ENCODE peak calls at places on chromosomes 3 and 15, in seven cellular contexts. L is upper lobe of left lung, K is neural progenitor cell, I is cardiac muscle cell, S is hepatocyte, Q is colonic mucosa, P is IMR-90. F is an unnamed sample.

GRCh38 chr3:41522620-41523019 is 323.3 kb downstream of the CTNNB1 start:
- DNase-seq in L (no peak), K (no peak), I (no peak), S (no peak), Q (no peak), P (no peak), F (no peak)

GRCh38 chr3:68306571-68306970 is 625.8 kb downstream of the TAFA4 start:
- DNase-seq in L (no peak), K (peak; percentile 83), I (peak; percentile 90), S (peak; percentile 74), Q (peak; percentile 20), P (no peak), F (no peak)

GRCh38 chr3:7423995-7424394 is 563.1 kb downstream of the GRM7 start:
- DNase-seq in L (no peak), K (peak; percentile 10), I (no peak), S (no peak), Q (no peak), P (no peak), F (no peak)

GRCh38 chr15:51051776-51052175 is 42.9 kb downstream of the TNFAIP8L3 start:
- DNase-seq in L (peak; percentile 30), K (no peak), I (no peak), S (no peak), Q (peak; percentile 27), P (no peak), F (peak; percentile 33)

GRCh38 chr3:180040966-180041365 is 4.2 kb upstream of the PEX5L start:
- DNase-seq in L (no peak), K (no peak), I (no peak), S (no peak), Q (no peak), P (no peak), F (no peak)

GRCh38 chr3:194468086-194468485 is 18.7 kb downstream of the ATP13A3 start:
- DNase-seq in L (no peak), K (no peak), I (no peak), S (no peak), Q (no peak), P (peak; percentile 48), F (no peak)

GRCh38 chr15:58003810-58004209 is 61.7 kb downstream of the ALDH1A2 start:
- DNase-seq in L (no peak), K (no peak), I (no peak), S (no peak), Q (no peak), P (no peak), F (no peak)

GRCh38 chr3:146503459-146504202 is 34.3 kb upstream of the PLSCR2 start:
- DNase-seq in L (peak; percentile 34), K (no peak), I (no peak), S (peak; percentile 47), Q (peak; percentile 65), P (peak; percentile 95), F (no peak)

GRCh38 chr15:33988384-33988783 is 20.1 kb downstream of the CHRM5 start:
- DNase-seq in L (no peak), K (no peak), I (no peak), S (no peak), Q (no peak), P (peak; percentile 51), F (no peak)

GRCh38 chr15:51830279-51830806 is 890 bp downstream of the TMOD3 start:
- DNase-seq in L (no peak), K (no peak), I (peak; percentile 45), S (no peak), Q (no peak), P (peak; percentile 51), F (peak; percentile 28)

GRCh38 chr15:86916671-86917450 is 837.2 kb downstream of the AGBL1 start:
- DNase-seq in L (no peak), K (peak; percentile 11), I (peak; percentile 55), S (no peak), Q (no peak), P (no peak), F (peak; percentile 16)

GRCh38 chr3:119205209-119205608 is 31.8 kb downstream of the UPK1B start:
- DNase-seq in L (no peak), K (no peak), I (no peak), S (no peak), Q (no peak), P (no peak), F (no peak)

GRCh38 chr15:85707519-85708338 is 87.0 kb downstream of the KLHL25 start:
- DNase-seq in L (no peak), K (no peak), I (peak; percentile 76), S (peak; percentile 76), Q (peak; percentile 52), P (peak; percentile 51), F (no peak)

GRCh38 chr3:107627962-107628542 is 105.3 kb downstream of the BBX start:
- DNase-seq in L (no peak), K (no peak), I (no peak), S (no peak), Q (no peak), P (no peak), F (no peak)

GRCh38 chr15:93932164-93932776 is 299.1 kb upstream of the MCTP2 start:
- DNase-seq in L (no peak), K (no peak), I (no peak), S (no peak), Q (no peak), P (no peak), F (no peak)

GRCh38 chr3:5222283-5223005 is 34.9 kb downstream of the EDEM1 start:
- DNase-seq in L (no peak), K (no peak), I (no peak), S (no peak), Q (no peak), P (no peak), F (no peak)

GRCh38 chr3:11719406-11720219 is 75.9 kb upstream of the VGLL4 start:
- DNase-seq in L (peak; percentile 93), K (peak; percentile 93), I (peak; percentile 81), S (peak; percentile 96), Q (peak; percentile 96), P (peak; percentile 28), F (peak; percentile 27)

GRCh38 chr3:128277378-128278049 is 124.2 kb downstream of the EEFSEC start:
- DNase-seq in L (no peak), K (no peak), I (no peak), S (no peak), Q (no peak), P (no peak), F (no peak)

GRCh38 chr3:150324825-150325224 is 83.3 kb upstream of the TSC22D2 start:
- DNase-seq in L (no peak), K (no peak), I (no peak), S (no peak), Q (no peak), P (no peak), F (no peak)

GRCh38 chr3:129553771-129554170 is 10.8 kb downstream of the H1-8 start:
- DNase-seq in L (no peak), K (no peak), I (no peak), S (no peak), Q (no peak), P (no peak), F (no peak)

GRCh38 chr3:139558351-139559170 is 19.0 kb upstream of the RBP1 start:
- DNase-seq in L (no peak), K (no peak), I (no peak), S (no peak), Q (no peak), P (no peak), F (no peak)

GRCh38 chr15:73969151-73969759 is 22.8 kb downstream of the STOML1 start:
- DNase-seq in L (peak; percentile 10), K (no peak), I (no peak), S (no peak), Q (no peak), P (no peak), F (no peak)

GRCh38 chr15:73965730-73966103 is 26.4 kb downstream of the STOML1 start:
- DNase-seq in L (peak; percentile 6), K (no peak), I (no peak), S (no peak), Q (no peak), P (peak; percentile 70), F (no peak)

GRCh38 chr15:73965094-73965729 is 26.9 kb downstream of the STOML1 start:
- DNase-seq in L (peak; percentile 10), K (peak; percentile 56), I (peak; percentile 48), S (no peak), Q (no peak), P (no peak), F (no peak)

GRCh38 chr15:73964736-73965093 is 27.4 kb downstream of the STOML1 start:
- DNase-seq in L (peak; percentile 79), K (peak; percentile 85), I (peak; percentile 85), S (peak; percentile 80), Q (peak; percentile 84), P (peak; percentile 72), F (peak; percentile 90)

DNA sequence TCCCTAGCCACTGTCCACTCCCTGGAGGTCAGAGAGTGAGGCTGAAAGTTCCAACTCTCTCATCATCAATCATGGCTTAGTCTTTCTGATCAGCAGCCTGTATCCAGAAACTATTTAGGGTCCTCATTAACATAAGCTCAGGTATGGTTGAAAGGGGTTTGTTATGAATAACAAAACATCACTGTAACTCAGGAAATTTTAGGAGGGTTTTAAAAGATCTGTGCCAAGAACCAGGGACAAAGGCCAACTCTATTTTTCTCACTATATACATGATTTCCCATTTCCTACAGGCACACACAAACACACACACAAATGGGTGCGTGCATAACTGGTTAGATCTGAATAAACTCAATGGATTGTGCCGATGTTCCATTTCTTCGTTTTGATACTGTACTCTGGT is 23.6 kb downstream of the STOML1 start:
- DNase-seq in L (no peak), K (no peak), I (no peak), S (no peak), Q (no peak), P (no peak), F (no peak)
- H3K27me3 ChIP-seq in L (no peaks in the 10 kb centered on the region), K (peaks cover 14% of the 10 kb centered on the region), I (no peaks in the 10 kb centered on the region), S (no peaks in the 10 kb centered on the region), Q (no peaks in the 10 kb centered on the region), P (no peaks in the 10 kb centered on the region), F (no peaks in the 10 kb centered on the region)

DNA sequence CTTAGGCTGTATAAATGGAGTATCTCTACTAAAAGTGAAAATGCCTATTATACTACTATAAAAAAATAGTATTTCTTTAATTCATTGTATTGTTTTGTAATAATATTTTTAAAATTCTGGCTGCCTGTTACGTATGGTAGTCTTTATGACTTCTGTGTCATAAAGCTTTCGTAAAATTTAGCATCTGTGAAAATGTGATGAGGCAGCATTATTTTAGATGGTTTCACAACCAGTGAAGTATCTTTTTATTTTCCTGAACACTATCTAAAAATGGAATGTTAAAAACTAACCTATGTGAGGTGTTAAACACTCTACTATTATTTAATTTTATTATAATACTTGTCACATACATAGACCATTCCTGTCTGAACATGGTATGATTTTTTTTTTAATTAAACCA is 46.2 kb downstream of the LRCH3 start:
- DNase-seq in L (no peak), K (no peak), I (no peak), S (no peak), Q (no peak), P (no peak), F (no peak)
- H3K36me3 ChIP-seq in L (peaks cover 85% of the 10 kb centered on the region), K (peaks cover 23% of the 10 kb centered on the region), I (peaks cover 59% of the 10 kb centered on the region), S (no peaks in the 10 kb centered on the region), Q (no peaks in the 10 kb centered on the region), P (peaks cover 33% of the 10 kb centered on the region), F (no peaks in the 10 kb centered on the region)

GRCh38 chr3:53493997-53494791 is at the start of gene CACNA1D:
- DNase-seq in L (peak; percentile 75), K (peak; percentile 74), I (peak; percentile 67), S (peak; percentile 87), Q (peak; percentile 80), P (no peak), F (no peak)
- TF ChIP-seq CTCF in L (no peak), K (no peak), I (no peak), S (no peak), Q (no peak), P (no peak), F (no peak)

DNA sequence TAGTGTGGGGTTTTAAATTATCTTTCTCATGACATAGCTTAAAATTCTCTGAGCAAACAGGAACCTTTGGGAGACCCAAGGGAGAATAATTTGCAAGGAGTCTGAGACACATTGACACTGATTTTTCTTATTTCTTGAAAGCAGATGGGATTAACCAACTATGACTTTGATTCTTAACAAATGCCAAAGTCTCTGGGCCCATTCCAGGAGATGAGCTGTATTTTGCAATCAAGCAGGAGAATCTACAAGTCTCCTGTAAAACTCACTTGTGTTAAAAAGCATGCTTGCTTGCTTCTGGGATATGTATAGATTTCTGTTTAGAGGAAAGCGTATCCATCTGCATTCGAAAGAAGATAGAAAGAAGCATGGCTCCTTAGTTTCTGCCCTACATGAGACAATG is 71.3 kb upstream of the STT3B start:
- DNase-seq in L (no peak), K (no peak), I (no peak), S (no peak), Q (no peak), P (no peak), F (peak; percentile 30)
- H3K27me3 ChIP-seq in L (no peaks in the 10 kb centered on the region), K (no peaks in the 10 kb centered on the region), I (no peaks in the 10 kb centered on the region), S (no peaks in the 10 kb centered on the region), Q (no peaks in the 10 kb centered on the region), P (peaks cover 4% of the 10 kb centered on the region), F (no peaks in the 10 kb centered on the region)